ENCODE peak calls at places on chromosomes 7 and 10, in seven cellular contexts. One of them, this sample, is unnamed.

GRCh38 chr10:86946215-86947170 is 10.9 kb downstream of the MMRN2 start:
- DNase-seq in transverse colon: peak
- DNase-seq in WERI-Rb-1: no peak
- DNase-seq in IMR-90: no peak
- DNase-seq in GM12878: no peak
- DNase-seq in breast epithelium: peak
- DNase-seq in lower lobe of right lung: no peak
- DNase-seq in this sample: no peak

GRCh38 chr7:78260826-78261225 is 462.3 kb downstream of the PHTF2 start:
- DNase-seq in transverse colon: no peak
- DNase-seq in WERI-Rb-1: no peak
- DNase-seq in IMR-90: peak
- DNase-seq in GM12878: no peak
- DNase-seq in breast epithelium: no peak
- DNase-seq in lower lobe of right lung: no peak
- DNase-seq in this sample: no peak

GRCh38 chr10:6514844-6515780 is 65.0 kb downstream of the PRKCQ start:
- DNase-seq in transverse colon: no peak
- DNase-seq in WERI-Rb-1: no peak
- DNase-seq in IMR-90: no peak
- DNase-seq in GM12878: no peak
- DNase-seq in breast epithelium: no peak
- DNase-seq in lower lobe of right lung: no peak
- DNase-seq in this sample: no peak

GRCh38 chr7:157008206-157009169 is 2.0 kb downstream of the MNX1 start:
- DNase-seq in transverse colon: no peak
- DNase-seq in WERI-Rb-1: no peak
- DNase-seq in IMR-90: no peak
- DNase-seq in GM12878: no peak
- DNase-seq in breast epithelium: no peak
- DNase-seq in lower lobe of right lung: no peak
- DNase-seq in this sample: no peak

GRCh38 chr7:67631496-67631895 is 634.9 kb downstream of the TYW1 start:
- DNase-seq in transverse colon: no peak
- DNase-seq in WERI-Rb-1: peak
- DNase-seq in IMR-90: no peak
- DNase-seq in GM12878: no peak
- DNase-seq in breast epithelium: no peak
- DNase-seq in lower lobe of right lung: no peak
- DNase-seq in this sample: no peak

GRCh38 chr7:101717986-101718746 is 89.1 kb upstream of the MYL10 start:
- DNase-seq in transverse colon: no peak
- DNase-seq in WERI-Rb-1: peak
- DNase-seq in IMR-90: peak
- DNase-seq in GM12878: no peak
- DNase-seq in breast epithelium: no peak
- DNase-seq in lower lobe of right lung: peak
- DNase-seq in this sample: peak

GRCh38 chr7:157459966-157460365 is 123.2 kb downstream of the DNAJB6 start:
- DNase-seq in transverse colon: no peak
- DNase-seq in WERI-Rb-1: no peak
- DNase-seq in IMR-90: no peak
- DNase-seq in GM12878: no peak
- DNase-seq in breast epithelium: no peak
- DNase-seq in lower lobe of right lung: no peak
- DNase-seq in this sample: no peak

GRCh38 chr7:15916666-15917388 is 230.3 kb upstream of the MEOX2 start:
- DNase-seq in transverse colon: no peak
- DNase-seq in WERI-Rb-1: no peak
- DNase-seq in IMR-90: peak
- DNase-seq in GM12878: no peak
- DNase-seq in breast epithelium: no peak
- DNase-seq in lower lobe of right lung: no peak
- DNase-seq in this sample: no peak

GRCh38 chr10:6699336-6699735 is 119.3 kb upstream of the PRKCQ start:
- DNase-seq in transverse colon: no peak
- DNase-seq in WERI-Rb-1: no peak
- DNase-seq in IMR-90: peak
- DNase-seq in GM12878: no peak
- DNase-seq in breast epithelium: no peak
- DNase-seq in lower lobe of right lung: no peak
- DNase-seq in this sample: no peak

GRCh38 chr7:96329189-96329588 is 7.3 kb upstream of the SLC25A13 start:
- DNase-seq in transverse colon: no peak
- DNase-seq in WERI-Rb-1: no peak
- DNase-seq in IMR-90: no peak
- DNase-seq in GM12878: no peak
- DNase-seq in breast epithelium: no peak
- DNase-seq in lower lobe of right lung: no peak
- DNase-seq in this sample: no peak

GRCh38 chr10:6114758-6115410 is 26.1 kb downstream of the RBM17 start:
- DNase-seq in transverse colon: no peak
- DNase-seq in WERI-Rb-1: no peak
- DNase-seq in IMR-90: peak
- DNase-seq in GM12878: no peak
- DNase-seq in breast epithelium: no peak
- DNase-seq in lower lobe of right lung: no peak
- DNase-seq in this sample: peak

GRCh38 chr7:43220250-43220649 is 107.8 kb downstream of the HECW1 start:
- DNase-seq in transverse colon: no peak
- DNase-seq in WERI-Rb-1: no peak
- DNase-seq in IMR-90: peak
- DNase-seq in GM12878: no peak
- DNase-seq in breast epithelium: no peak
- DNase-seq in lower lobe of right lung: no peak
- DNase-seq in this sample: no peak

GRCh38 chr7:4156190-4156589 is 525.9 kb upstream of the FOXK1 start:
- DNase-seq in transverse colon: no peak
- DNase-seq in WERI-Rb-1: no peak
- DNase-seq in IMR-90: no peak
- DNase-seq in GM12878: no peak
- DNase-seq in breast epithelium: no peak
- DNase-seq in lower lobe of right lung: no peak
- DNase-seq in this sample: no peak

GRCh38 chr7:4151926-4152549 is 530.1 kb upstream of the FOXK1 start:
- DNase-seq in transverse colon: no peak
- DNase-seq in WERI-Rb-1: no peak
- DNase-seq in IMR-90: no peak
- DNase-seq in GM12878: no peak
- DNase-seq in breast epithelium: no peak
- DNase-seq in lower lobe of right lung: no peak
- DNase-seq in this sample: no peak

GRCh38 chr7:4151524-4151923 is 530.6 kb upstream of the FOXK1 start:
- DNase-seq in transverse colon: no peak
- DNase-seq in WERI-Rb-1: no peak
- DNase-seq in IMR-90: no peak
- DNase-seq in GM12878: no peak
- DNase-seq in breast epithelium: no peak
- DNase-seq in lower lobe of right lung: no peak
- DNase-seq in this sample: no peak

GRCh38 chr7:4157651-4158050 is 524.4 kb upstream of the FOXK1 start:
- DNase-seq in transverse colon: no peak
- DNase-seq in WERI-Rb-1: no peak
- DNase-seq in IMR-90: no peak
- DNase-seq in GM12878: no peak
- DNase-seq in breast epithelium: no peak
- DNase-seq in lower lobe of right lung: no peak
- DNase-seq in this sample: no peak

DNA sequence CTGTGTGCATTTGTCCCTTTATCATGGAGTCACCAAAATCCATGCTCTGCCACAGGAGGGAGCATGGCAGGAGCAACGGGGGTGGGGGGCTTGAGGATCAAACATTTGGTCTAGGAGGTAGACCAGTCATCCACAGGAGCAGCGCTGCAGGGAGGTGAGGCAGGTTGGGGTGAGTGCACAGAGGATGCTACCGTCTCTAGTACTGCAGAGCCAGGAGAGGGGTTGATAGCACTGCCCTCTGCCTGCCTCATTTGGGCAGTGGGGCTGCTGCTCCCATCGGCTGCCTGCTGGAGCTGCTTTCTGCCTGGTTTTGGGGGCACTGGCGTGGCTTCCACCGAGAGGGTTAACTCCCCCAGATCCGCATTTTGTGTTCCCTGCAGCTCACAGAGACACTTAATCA is 527.2 kb upstream of the FOXK1 start:
- DNase-seq in transverse colon: no peak
- DNase-seq in WERI-Rb-1: no peak
- DNase-seq in IMR-90: no peak
- DNase-seq in GM12878: no peak
- DNase-seq in breast epithelium: no peak
- DNase-seq in lower lobe of right lung: no peak
- DNase-seq in this sample: no peak
- TF ChIP-seq CTCF in transverse colon: no peak
- TF ChIP-seq CTCF in WERI-Rb-1: no peak
- TF ChIP-seq CTCF in IMR-90: no peak
- TF ChIP-seq CTCF in GM12878: no peak
- TF ChIP-seq CTCF in breast epithelium: no peak
- TF ChIP-seq CTCF in lower lobe of right lung: no peak
- TF ChIP-seq CTCF in this sample: no peak

GRCh38 chr10:59383436-59383835 is 21.1 kb upstream of the FAM13C start:
- DNase-seq in transverse colon: no peak
- DNase-seq in WERI-Rb-1: no peak
- DNase-seq in IMR-90: peak
- DNase-seq in GM12878: no peak
- DNase-seq in breast epithelium: no peak
- DNase-seq in lower lobe of right lung: no peak
- DNase-seq in this sample: no peak
- H3K27ac ChIP-seq in transverse colon: peak
- H3K27ac ChIP-seq in WERI-Rb-1: no peak
- H3K27ac ChIP-seq in IMR-90: peak
- H3K27ac ChIP-seq in GM12878: no peak
- H3K27ac ChIP-seq in breast epithelium: no peak
- H3K27ac ChIP-seq in lower lobe of right lung: peak
- H3K27ac ChIP-seq in this sample: no peak

GRCh38 chr10:58435297-58435696 is 50.1 kb downstream of the TFAM start:
- DNase-seq in transverse colon: peak
- DNase-seq in WERI-Rb-1: no peak
- DNase-seq in IMR-90: peak
- DNase-seq in GM12878: no peak
- DNase-seq in breast epithelium: no peak
- DNase-seq in lower lobe of right lung: no peak
- DNase-seq in this sample: peak
- TF ChIP-seq CTCF in transverse colon: no peak
- TF ChIP-seq CTCF in WERI-Rb-1: no peak
- TF ChIP-seq CTCF in IMR-90: peak
- TF ChIP-seq CTCF in GM12878: no peak
- TF ChIP-seq CTCF in breast epithelium: no peak
- TF ChIP-seq CTCF in lower lobe of right lung: no peak
- TF ChIP-seq CTCF in this sample: no peak

GRCh38 chr10:119737039-119737663 is 11.3 kb downstream of the INPP5F start:
- DNase-seq in transverse colon: no peak
- DNase-seq in WERI-Rb-1: peak
- DNase-seq in IMR-90: no peak
- DNase-seq in GM12878: no peak
- DNase-seq in breast epithelium: no peak
- DNase-seq in lower lobe of right lung: no peak
- DNase-seq in this sample: no peak

GRCh38 chr10:119736220-119736619 is 10.4 kb downstream of the INPP5F start:
- DNase-seq in transverse colon: no peak
- DNase-seq in WERI-Rb-1: no peak
- DNase-seq in IMR-90: no peak
- DNase-seq in GM12878: no peak
- DNase-seq in breast epithelium: no peak
- DNase-seq in lower lobe of right lung: no peak
- DNase-seq in this sample: no peak

GRCh38 chr10:119737827-119738226 is 12.0 kb downstream of the INPP5F start:
- DNase-seq in transverse colon: peak
- DNase-seq in WERI-Rb-1: no peak
- DNase-seq in IMR-90: peak
- DNase-seq in GM12878: no peak
- DNase-seq in breast epithelium: no peak
- DNase-seq in lower lobe of right lung: no peak
- DNase-seq in this sample: peak

GRCh38 chr10:119734396-119735332 is 8.8 kb downstream of the INPP5F start:
- DNase-seq in transverse colon: no peak
- DNase-seq in WERI-Rb-1: no peak
- DNase-seq in IMR-90: peak
- DNase-seq in GM12878: no peak
- DNase-seq in breast epithelium: no peak
- DNase-seq in lower lobe of right lung: no peak
- DNase-seq in this sample: peak

GRCh38 chr10:119735451-119735850 is 9.6 kb downstream of the INPP5F start:
- DNase-seq in transverse colon: no peak
- DNase-seq in WERI-Rb-1: no peak
- DNase-seq in IMR-90: no peak
- DNase-seq in GM12878: no peak
- DNase-seq in breast epithelium: no peak
- DNase-seq in lower lobe of right lung: no peak
- DNase-seq in this sample: no peak
- H3K27ac ChIP-seq in transverse colon: no peak
- H3K27ac ChIP-seq in WERI-Rb-1: no peak
- H3K27ac ChIP-seq in IMR-90: no peak
- H3K27ac ChIP-seq in GM12878: no peak
- H3K27ac ChIP-seq in breast epithelium: no peak
- H3K27ac ChIP-seq in lower lobe of right lung: no peak
- H3K27ac ChIP-seq in this sample: no peak

DNA sequence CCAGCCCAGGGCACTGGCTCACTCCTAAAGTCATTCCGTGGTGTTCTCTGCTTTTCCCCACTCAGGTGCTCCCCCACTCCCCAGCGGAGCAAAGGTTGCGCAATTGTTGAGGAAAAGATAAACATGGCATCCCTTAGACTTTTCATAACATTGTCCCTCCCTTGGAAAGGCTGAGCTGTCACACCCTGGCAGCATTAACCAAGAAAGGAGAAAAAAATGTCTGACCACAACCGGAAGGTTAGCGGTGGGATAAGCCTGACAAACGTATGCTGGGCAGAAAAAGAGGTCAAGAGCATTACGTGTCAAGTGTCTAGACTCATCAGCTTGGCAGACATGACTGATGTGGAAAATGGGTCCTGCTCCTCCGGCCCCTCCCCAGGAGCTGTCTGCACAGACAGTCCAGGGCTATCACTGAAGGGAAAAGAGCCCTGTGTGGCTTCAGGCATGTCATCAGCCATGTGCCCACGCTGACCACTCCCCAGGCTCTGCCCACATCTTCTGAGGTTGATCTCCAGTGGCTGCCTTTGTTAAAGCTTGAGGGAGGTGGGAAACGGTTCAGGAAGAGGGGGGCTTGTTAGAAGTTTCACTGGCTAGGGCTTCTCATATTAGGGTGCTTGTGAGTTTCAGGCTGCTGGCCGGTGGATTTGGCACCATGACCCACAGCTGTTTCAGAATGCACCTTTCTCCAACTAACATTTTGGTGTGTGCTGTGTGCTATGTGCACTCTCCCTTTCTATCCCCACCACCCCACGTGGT is 30.1 kb downstream of the BTBD16 start:
- DNase-seq in transverse colon: no peak
- DNase-seq in WERI-Rb-1: no peak
- DNase-seq in IMR-90: peak
- DNase-seq in GM12878: no peak
- DNase-seq in breast epithelium: no peak
- DNase-seq in lower lobe of right lung: no peak
- DNase-seq in this sample: no peak
- TF ChIP-seq CTCF in transverse colon: no peak
- TF ChIP-seq CTCF in WERI-Rb-1: no peak
- TF ChIP-seq CTCF in IMR-90: no peak
- TF ChIP-seq CTCF in GM12878: no peak
- TF ChIP-seq CTCF in breast epithelium: no peak
- TF ChIP-seq CTCF in lower lobe of right lung: no peak
- TF ChIP-seq CTCF in this sample: no peak